ENCODE peak calls at places on chromosome 6, in four cellular contexts. A, R, G and P are unnamed samples.

GRCh38 chr6:31169123-31169857 is 1.2 kb downstream of the POU5F1 start:
- DNase-seq in G (no peak), R (peak), A (no peak), P (no peak)

GRCh38 chr6:53625315-53625714 is 40.2 kb downstream of the KLHL31 start:
- DNase-seq in G (no peak), A (no peak), R (no peak), P (no peak)

GRCh38 chr6:145315982-145316600 is 419.2 kb downstream of the EPM2A start:
- DNase-seq in R (no peak), A (no peak), G (no peak), P (no peak)

GRCh38 chr6:135833806-135834205 is 17.7 kb upstream of the PDE7B start:
- DNase-seq in A (no peak), G (no peak), R (no peak), P (no peak)

GRCh38 chr6:85662251-85662650 is 19.6 kb upstream of the SYNCRIP start:
- DNase-seq in R (no peak), A (no peak), G (no peak), P (no peak)

GRCh38 chr6:2259002-2259494 is 13.6 kb upstream of the GMDS start:
- DNase-seq in R (no peak), G (no peak), A (peak), P (no peak)

GRCh38 chr6:4379958-4380357 is 244.6 kb upstream of the ECI2 start:
- DNase-seq in G (no peak), R (no peak), A (no peak), P (no peak)

GRCh38 chr6:27280064-27280539 is 32.0 kb downstream of the POM121L2 start:
- DNase-seq in A (peak), R (peak), G (no peak), P (peak)

GRCh38 chr6:106858653-106859092 is 115.9 kb downstream of the CD24 start:
- DNase-seq in G (no peak), R (peak), A (no peak), P (no peak)

GRCh38 chr6:143018955-143019354 is 41.7 kb upstream of the AIG1 start:
- DNase-seq in R (peak), G (no peak), A (no peak), P (no peak)

GRCh38 chr6:5506575-5506974 is 245.3 kb downstream of the FARS2 start:
- DNase-seq in R (no peak), G (no peak), A (no peak), P (no peak)

GRCh38 chr6:87541726-87542125 is 48.1 kb downstream of the RARS2 start:
- DNase-seq in R (no peak), G (no peak), A (no peak), P (no peak)

GRCh38 chr6:78810146-78810545 is 57.2 kb upstream of the IRAK1BP1 start:
- DNase-seq in G (no peak), A (peak), R (peak), P (peak)

GRCh38 chr6:149082320-149082719 is 235.2 kb upstream of the TAB2 start:
- DNase-seq in A (peak), G (no peak), R (peak), P (peak)

GRCh38 chr6:136334853-136335252 is 45.2 kb upstream of the BCLAF1 start:
- DNase-seq in G (no peak), R (peak), A (no peak), P (no peak)

GRCh38 chr6:35624341-35625070 is 64.2 kb downstream of the FKBP5 start:
- DNase-seq in A (peak), R (no peak), G (no peak), P (peak)

GRCh38 chr6:52815167-52816092 is 11.8 kb upstream of the GSTA1 start:
- DNase-seq in R (peak), A (peak), G (no peak), P (peak)

GRCh38 chr6:118408863-118409262 is 139.2 kb upstream of the PLN start:
- DNase-seq in G (no peak), A (no peak), R (peak), P (no peak)

GRCh38 chr6:13463941-13464340 is 23.5 kb downstream of the GFOD1 start:
- DNase-seq in G (no peak), R (no peak), A (no peak), P (no peak)

GRCh38 chr6:159819932-159820640 is 20.0 kb downstream of the PNLDC1 start:
- DNase-seq in A (no peak), R (no peak), G (no peak), P (no peak)

GRCh38 chr6:37972994-37973757 is 153.6 kb downstream of the ZFAND3 start:
- DNase-seq in R (no peak), A (no peak), G (no peak), P (no peak)

GRCh38 chr6:168122011-168122410 is 43.0 kb upstream of the FRMD1 start:
- DNase-seq in G (no peak), R (no peak), A (no peak), P (no peak)

GRCh38 chr6:37433657-37434271 is 743 bp downstream of the CMTR1 start:
- DNase-seq in A (peak), R (peak), G (peak), P (peak)

GRCh38 chr6:167047554-167047953 is 48.4 kb downstream of the CEP43 start:
- DNase-seq in A (no peak), G (peak), R (no peak), P (no peak)

GRCh38 chr6:30615958-30616810 is 859 bp downstream of the PPP1R10 start:
- DNase-seq in G (no peak), R (peak), A (peak), P (peak)

GRCh38 chr6:17984399-17984798 is 3.0 kb downstream of the KIF13A start:
- DNase-seq in A (no peak), R (no peak), G (no peak), P (no peak)

GRCh38 chr6:128882560-128882959 is 378 bp upstream of the LAMA2 start:
- DNase-seq in G (no peak), R (no peak), A (no peak), P (no peak)

GRCh38 chr6:35300848-35301247 is 3.2 kb downstream of the DEF6 start:
- DNase-seq in G (no peak), A (no peak), R (no peak), P (no peak)

GRCh38 chr6:46993846-46994245 is 48.3 kb downstream of the ADGRF1 start:
- DNase-seq in R (no peak), A (peak), G (no peak), P (peak)

GRCh38 chr6:5344038-5344437 is 82.7 kb downstream of the FARS2 start:
- DNase-seq in G (no peak), R (peak), A (no peak), P (no peak)

GRCh38 chr6:166942393-166943168 is 13.8 kb downstream of the RNASET2 start:
- DNase-seq in G (no peak), R (peak), A (no peak), P (no peak)

GRCh38 chr6:137995371-137995770 is 111.8 kb downstream of the PERP start:
- DNase-seq in A (no peak), R (no peak), G (no peak), P (no peak)

GRCh38 chr6:106512958-106513480 is 116.3 kb downstream of the RTN4IP1 start:
- DNase-seq in R (no peak), A (no peak), G (no peak), P (no peak)

GRCh38 chr6:141548969-141549368 is 583.8 kb upstream of the GJE1 start:
- DNase-seq in A (peak), G (no peak), R (no peak), P (no peak)

GRCh38 chr6:2718334-2719052 is 32.2 kb downstream of the MYLK4 start:
- DNase-seq in R (no peak), G (no peak), A (no peak), P (no peak)

GRCh38 chr6:3939559-3939958 is 90.4 kb downstream of the FAM50B start:
- DNase-seq in A (no peak), R (no peak), G (no peak), P (no peak)

GRCh38 chr6:40882321-40882720 is 156.7 kb downstream of the UNC5CL start:
- DNase-seq in G (no peak), R (no peak), A (no peak), P (no peak)

GRCh38 chr6:10269814-10270472 is 144.9 kb downstream of the TFAP2A start:
- DNase-seq in G (no peak), R (no peak), A (peak), P (peak)

GRCh38 chr6:167987811-167988495 is 9.5 kb upstream of the KIF25 start:
- DNase-seq in G (no peak), R (no peak), A (no peak), P (no peak)

GRCh38 chr6:158668707-158669103 is 18.9 kb downstream of the SYTL3 start:
- DNase-seq in R (no peak), A (no peak), G (no peak), P (no peak)
- TF ChIP-seq EP300 in R (no peak), A (no peak), G (no peak), P (no peak)

GRCh38 chr6:134351615-134352474 is 33.9 kb upstream of the SGK1 start:
- DNase-seq in A (no peak), G (no peak), R (no peak), P (no peak)

GRCh38 chr6:134358320-134358719 is 40.4 kb upstream of the SGK1 start:
- DNase-seq in R (no peak), G (no peak), A (no peak), P (no peak)

GRCh38 chr6:134361011-134361410 is 43.1 kb upstream of the SGK1 start:
- DNase-seq in R (no peak), G (no peak), A (no peak), P (no peak)

GRCh38 chr6:134352786-134353480 is 35.0 kb upstream of the SGK1 start:
- DNase-seq in A (no peak), R (no peak), G (no peak), P (no peak)

DNA sequence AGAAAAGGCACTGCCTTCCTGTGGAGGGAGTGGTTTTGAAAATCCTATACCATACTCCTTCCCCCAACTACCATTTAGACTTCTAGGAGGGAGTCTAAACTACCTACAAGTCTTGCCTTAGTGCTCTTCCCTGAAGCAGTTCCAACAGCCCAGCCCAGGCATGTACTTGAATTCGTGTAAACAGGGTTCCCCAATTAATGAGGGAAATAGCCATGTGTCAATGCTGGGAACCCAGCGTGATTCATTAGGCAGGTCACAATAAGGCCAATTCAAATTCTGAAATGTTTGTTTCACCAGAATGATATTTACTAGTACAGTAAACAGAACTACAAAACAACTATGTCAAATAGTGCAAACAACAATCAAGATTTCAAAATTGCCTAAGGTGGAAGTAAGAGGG is 39.2 kb upstream of the SGK1 start:
- DNase-seq in A (no peak), G (no peak), R (no peak), P (no peak)
- TF ChIP-seq ESRRA in A (no peak), G (no peak), R (no peak), P (no peak)

GRCh38 chr6:152748843-152749242 is 1.8 kb upstream of the VIP start:
- DNase-seq in G (no peak), A (no peak), R (peak), P (peak)

GRCh38 chr6:152745509-152746171 is 5.0 kb upstream of the VIP start:
- DNase-seq in R (no peak), A (no peak), G (no peak), P (no peak)

GRCh38 chr6:152746172-152746553 is 4.4 kb upstream of the VIP start:
- DNase-seq in R (no peak), A (peak), G (no peak), P (peak)

GRCh38 chr6:152750694-152751093 is at the start of gene VIP:
- DNase-seq in R (peak), A (peak), G (no peak), P (peak)

DNA sequence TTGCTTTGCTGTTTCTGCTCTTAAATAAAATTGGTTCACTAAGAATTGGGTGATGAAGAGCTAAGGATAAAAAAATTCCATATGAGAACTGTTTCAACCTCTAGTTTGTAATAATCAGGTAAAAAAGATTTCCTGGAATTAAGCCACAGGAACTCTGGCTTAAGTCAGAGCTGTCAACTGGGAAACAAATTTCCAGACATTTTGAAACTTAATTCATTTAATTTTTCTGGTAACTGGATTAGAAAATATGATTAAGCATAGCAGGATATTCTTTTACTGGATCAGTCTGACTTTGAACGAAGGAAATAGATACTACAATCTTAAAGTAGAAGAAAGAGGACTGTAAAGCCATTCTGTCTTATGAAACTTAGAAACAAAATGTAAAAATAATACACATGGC is 1.3 kb upstream of the VIP start:
- DNase-seq in G (no peak), R (no peak), A (no peak), P (no peak)
- TF ChIP-seq EP300 in G (no peak), R (no peak), A (no peak), P (no peak)

GRCh38 chr6:306641-307061 is 14.4 kb downstream of the DUSP22 start:
- DNase-seq in G (no peak), R (peak), A (no peak), P (no peak)

GRCh38 chr6:307874-308273 is 15.6 kb downstream of the DUSP22 start:
- DNase-seq in G (no peak), A (no peak), R (no peak), P (no peak)

GRCh38 chr6:308768-309167 is 16.5 kb downstream of the DUSP22 start:
- DNase-seq in R (no peak), A (no peak), G (no peak), P (no peak)

GRCh38 chr6:308307-308706 is 16.0 kb downstream of the DUSP22 start:
- DNase-seq in R (no peak), G (no peak), A (no peak), P (no peak)

GRCh38 chr6:307065-307814 is 15.0 kb downstream of the DUSP22 start:
- DNase-seq in R (no peak), G (no peak), A (no peak), P (no peak)
- TF ChIP-seq ESRRA in R (no peak), G (no peak), A (no peak), P (no peak)

DNA sequence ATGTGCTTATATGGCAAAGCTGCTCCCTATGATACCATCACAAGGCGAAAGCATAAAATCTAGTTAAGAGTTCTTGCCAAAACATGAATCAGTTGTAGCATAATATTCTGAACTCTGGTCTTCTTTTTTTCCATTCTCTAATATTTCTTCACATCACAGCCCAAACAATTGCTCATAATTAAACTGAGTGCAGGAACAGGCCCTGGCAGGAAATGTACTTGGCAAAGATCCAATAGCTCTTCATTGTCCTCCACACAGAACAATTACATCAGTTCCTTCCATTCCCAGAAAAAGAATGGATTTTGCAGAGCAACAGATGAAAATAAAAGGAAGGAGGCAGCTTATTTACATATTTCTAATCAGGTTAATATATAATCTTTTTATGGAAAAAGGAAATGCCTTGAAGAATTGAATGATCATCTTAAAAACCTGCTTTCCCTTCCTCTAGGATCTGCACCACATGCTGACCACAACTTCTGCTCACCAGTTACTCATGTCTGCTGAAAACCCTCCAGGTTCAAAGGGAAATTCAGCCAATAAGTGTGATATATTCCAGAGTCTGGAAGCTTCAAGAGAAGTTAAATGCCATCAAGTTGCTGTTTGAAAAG is 123.3 kb upstream of the COL21A1 start:
- DNase-seq in R (no peak), A (peak), G (peak), P (peak)
- TF ChIP-seq EP300 in R (no peak), A (no peak), G (peak), P (no peak)

DNA sequence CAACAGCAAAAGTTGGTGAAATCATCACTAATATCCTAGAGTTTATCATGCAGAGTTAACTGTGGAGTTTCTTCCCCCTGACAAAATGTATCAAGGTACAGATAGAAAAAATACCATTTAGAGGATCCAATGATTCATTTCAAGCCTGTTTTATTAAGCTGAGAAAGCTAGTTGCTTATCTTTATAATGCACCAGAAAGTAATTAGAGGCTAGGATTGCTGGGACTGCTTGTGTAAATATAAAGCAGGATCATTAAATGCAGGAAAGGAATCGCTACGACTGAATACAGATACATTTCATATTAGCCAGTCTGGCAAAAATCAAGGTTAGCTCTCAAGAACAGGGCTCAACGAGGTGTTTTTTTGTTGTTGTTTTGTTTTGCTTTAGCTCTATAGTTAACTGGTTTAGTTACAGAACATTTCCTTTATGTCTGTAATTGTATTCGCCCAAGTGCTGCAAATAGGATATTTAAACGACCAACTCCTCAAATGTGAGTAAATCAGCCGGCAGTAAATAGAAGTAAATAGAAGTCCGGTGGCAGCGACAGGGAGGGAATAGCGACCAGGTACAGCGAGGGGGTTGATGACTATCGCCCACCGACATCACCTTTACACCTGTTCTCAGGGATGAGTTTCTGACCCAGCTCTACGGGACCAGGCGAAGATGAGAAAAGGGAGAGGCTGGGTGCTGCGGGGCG is 742 bp downstream of the UBE2J1 start:
- DNase-seq in R (no peak), A (no peak), G (no peak), P (peak)
- TF ChIP-seq ESRRA in R (no peak), A (no peak), G (no peak), P (no peak)